ENCODE peak calls at places on chromosomes 4 and X, in ten cellular contexts. P, V, Y, D, X, L, U, C, I and K are unnamed samples.

GRCh38 chrX:74925210-74926088 is at the start of gene NEXMIF:
- DNase-seq in U (peak), I (peak), P (no peak), D (no peak), X (peak), L (peak), Y (no peak), V (no peak), C (peak), K (peak)

GRCh38 chr4:181662383-181662782 is 580.8 kb upstream of the TENM3 start:
- DNase-seq in V (no peak), U (no peak), D (no peak), L (no peak), Y (no peak), P (peak), C (no peak), X (peak), I (no peak), K (no peak)

GRCh38 chrX:125205918-125206665 is 113.6 kb upstream of the TEX13C start:
- DNase-seq in Y (no peak), V (no peak), C (peak), D (no peak), I (peak), X (no peak), L (no peak), P (no peak), U (peak), K (no peak)

GRCh38 chr4:120865985-120866384 is 56.5 kb downstream of the PRDM5 start:
- DNase-seq in L (peak), U (no peak), Y (no peak), V (no peak), I (peak), P (no peak), C (peak), D (no peak), X (no peak), K (no peak)

GRCh38 chr4:168511780-168512467 is 15.1 kb downstream of the PALLD start:
- DNase-seq in V (no peak), L (no peak), X (no peak), I (peak), D (no peak), C (no peak), Y (no peak), P (no peak), U (no peak), K (no peak)

GRCh38 chr4:23290656-23291055 is 597.9 kb downstream of the GBA3 start:
- DNase-seq in D (no peak), U (no peak), X (peak), Y (no peak), I (no peak), P (no peak), C (no peak), L (peak), V (no peak), K (no peak)

GRCh38 chr4:6938758-6939201 is 29.2 kb downstream of the TBC1D14 start:
- DNase-seq in L (no peak), D (no peak), C (no peak), I (no peak), P (no peak), V (no peak), U (peak), X (no peak), Y (no peak), K (no peak)

GRCh38 chrX:107716045-107716684 is 59.4 kb downstream of the TSC22D3 start:
- DNase-seq in X (peak), Y (no peak), U (no peak), I (peak), P (no peak), L (peak), D (peak), C (peak), V (no peak), K (no peak)

GRCh38 chr4:122489061-122489460 is 32.5 kb upstream of the IL2 start:
- DNase-seq in Y (no peak), X (no peak), U (no peak), C (no peak), P (no peak), V (no peak), I (no peak), L (no peak), D (no peak), K (no peak)

GRCh38 chr4:140875751-140876389 is 119.7 kb upstream of the TBC1D9 start:
- DNase-seq in U (no peak), V (no peak), L (no peak), I (no peak), C (no peak), X (no peak), Y (no peak), D (no peak), P (no peak), K (no peak)

GRCh38 chr4:170030121-170030520 is 3.9 kb upstream of the MFAP3L start:
- DNase-seq in C (no peak), L (no peak), P (no peak), D (no peak), Y (no peak), V (no peak), X (no peak), U (no peak), I (no peak), K (no peak)

GRCh38 chrX:45172890-45173289 is 27.8 kb downstream of the DIPK2B start:
- DNase-seq in D (no peak), L (no peak), I (no peak), P (peak), C (no peak), V (no peak), X (peak), Y (no peak), U (no peak), K (peak)

GRCh38 chr4:17030543-17030942 is 132.1 kb upstream of the LDB2 start:
- DNase-seq in Y (no peak), C (no peak), I (no peak), L (no peak), U (no peak), V (no peak), P (peak), X (peak), D (peak), K (peak)

GRCh38 chr4:1983053-1983845 is 25.5 kb downstream of the NELFA start:
- DNase-seq in I (no peak), X (no peak), Y (no peak), V (no peak), D (no peak), C (no peak), U (no peak), P (no peak), L (no peak), K (no peak)

GRCh38 chrX:15911729-15912550 is 57.3 kb upstream of the AP1S2 start:
- DNase-seq in P (no peak), Y (no peak), I (no peak), V (no peak), X (peak), U (peak), D (no peak), L (no peak), C (no peak), K (no peak)

GRCh38 chr4:55959655-55960054 is 10.9 kb downstream of the CEP135 start:
- DNase-seq in L (no peak), V (no peak), X (no peak), U (no peak), D (no peak), Y (no peak), P (no peak), I (no peak), C (no peak), K (no peak)

GRCh38 chr4:88939697-88940096 is 117.3 kb downstream of the FAM13A start:
- DNase-seq in C (no peak), Y (no peak), I (no peak), D (no peak), X (peak), L (no peak), V (no peak), U (no peak), P (peak), K (no peak)

GRCh38 chrX:81377329-81377728 is 175.4 kb downstream of the SH3BGRL start:
- DNase-seq in C (no peak), X (peak), D (peak), I (no peak), L (no peak), V (no peak), Y (no peak), P (peak), U (peak), K (peak)

GRCh38 chr4:67366341-67366861 is 178.9 kb downstream of the CENPC start:
- DNase-seq in X (no peak), C (no peak), Y (no peak), I (no peak), D (no peak), V (no peak), U (no peak), P (no peak), L (peak), K (no peak)

GRCh38 chrX:21870494-21870893 is 14.7 kb downstream of the YY2 start:
- DNase-seq in P (no peak), X (no peak), I (no peak), D (no peak), C (no peak), V (no peak), U (no peak), L (no peak), Y (no peak), K (no peak)

DNA sequence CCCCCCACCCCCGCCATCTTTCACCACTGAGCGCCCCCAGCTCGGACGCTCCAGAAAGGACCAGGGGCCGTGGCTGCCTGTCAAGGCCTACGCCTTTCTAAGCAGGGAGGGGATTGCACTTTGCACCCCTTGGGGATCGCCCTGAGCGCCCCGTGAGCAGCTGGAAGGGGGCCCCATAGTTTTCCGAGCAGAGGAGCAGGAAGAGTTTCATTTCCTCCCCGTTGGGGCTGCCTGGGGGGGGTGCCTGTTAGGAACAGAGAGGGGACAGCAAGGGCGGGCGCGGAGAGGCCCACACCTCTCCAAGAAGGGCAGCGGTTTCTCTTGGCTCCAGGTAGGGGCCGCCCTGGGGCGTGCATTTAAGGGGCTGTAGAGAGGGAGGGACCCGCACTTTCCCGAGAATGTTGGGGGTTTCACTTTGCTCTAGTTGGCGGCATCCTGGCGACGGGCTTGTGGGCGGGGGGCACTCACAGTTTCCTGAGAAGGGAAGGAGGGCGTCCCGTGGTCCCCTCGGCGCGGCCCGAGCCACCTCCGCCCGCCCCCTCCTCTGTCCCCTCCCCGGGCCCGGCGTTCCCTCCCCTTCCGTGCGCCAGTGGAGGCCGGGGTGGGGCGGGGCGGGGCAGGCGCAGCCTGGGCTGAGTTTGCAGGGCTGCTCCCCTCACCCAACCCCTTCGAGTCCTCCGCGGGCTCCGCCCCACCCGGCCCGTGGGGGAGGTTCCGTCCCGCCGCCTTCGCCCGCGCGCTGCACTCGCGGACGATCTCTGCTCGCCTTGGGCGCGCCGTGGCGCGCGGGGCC is 82.3 kb upstream of the CD99 start:
- DNase-seq in U (peak), D (peak), L (peak), X (peak), V (peak), C (peak), P (peak), I (peak), Y (no peak), K (peak)
- TF ChIP-seq CTCF in U (no peak), D (no peak), L (no peak), X (no peak), V (no peak), C (no peak), P (no peak), I (no peak), Y (no peak), K (peak)

GRCh38 chrX:34578237-34578636 is 78.8 kb downstream of the TMEM47 start:
- DNase-seq in V (no peak), X (peak), U (no peak), I (no peak), Y (no peak), L (no peak), D (peak), P (peak), C (no peak), K (no peak)
- TF ChIP-seq CTCF in V (peak), X (peak), U (no peak), I (peak), Y (no peak), L (no peak), D (peak), P (peak), C (peak), K (no peak)

DNA sequence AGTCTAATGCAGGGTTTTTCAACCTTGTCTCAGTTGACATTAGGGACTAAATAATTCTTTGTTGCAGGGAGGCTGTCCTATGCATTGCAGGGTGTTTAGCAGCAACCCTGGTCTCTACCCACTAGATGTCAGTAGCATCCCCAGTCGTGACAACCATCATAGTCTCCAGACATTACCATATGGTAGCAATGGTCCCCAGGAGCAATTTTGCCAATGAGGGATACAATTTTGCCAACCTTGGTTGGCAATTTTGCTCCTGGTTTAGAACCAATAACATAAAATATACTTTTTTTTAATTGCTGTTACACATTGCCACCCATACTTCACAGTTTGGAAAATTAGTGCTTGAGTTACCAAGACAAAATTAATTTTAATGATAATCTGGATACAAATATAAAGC is 6.0 kb downstream of the EREG start:
- DNase-seq in X (peak), L (peak), P (peak), D (peak), U (peak), Y (no peak), C (peak), I (peak), V (no peak), K (peak)
- TF ChIP-seq CTCF in X (peak), L (peak), P (peak), D (peak), U (peak), Y (no peak), C (peak), I (peak), V (peak), K (peak)

GRCh38 chr4:102826890-102827673 is at the start of gene UBE2D3:
- DNase-seq in C (peak), P (peak), X (peak), D (peak), V (peak), U (peak), I (peak), Y (peak), L (peak), K (peak)
- TF ChIP-seq CTCF in C (no peak), P (peak), X (no peak), D (no peak), V (peak), U (no peak), I (no peak), Y (no peak), L (peak), K (no peak)

GRCh38 chr4:74105656-74106275 is 6.8 kb upstream of the CXCL2 start:
- DNase-seq in I (no peak), Y (no peak), L (no peak), X (peak), U (no peak), D (peak), P (peak), V (no peak), C (no peak), K (no peak)
- TF ChIP-seq CTCF in I (no peak), Y (no peak), L (no peak), X (no peak), U (no peak), D (no peak), P (no peak), V (no peak), C (no peak), K (no peak)

DNA sequence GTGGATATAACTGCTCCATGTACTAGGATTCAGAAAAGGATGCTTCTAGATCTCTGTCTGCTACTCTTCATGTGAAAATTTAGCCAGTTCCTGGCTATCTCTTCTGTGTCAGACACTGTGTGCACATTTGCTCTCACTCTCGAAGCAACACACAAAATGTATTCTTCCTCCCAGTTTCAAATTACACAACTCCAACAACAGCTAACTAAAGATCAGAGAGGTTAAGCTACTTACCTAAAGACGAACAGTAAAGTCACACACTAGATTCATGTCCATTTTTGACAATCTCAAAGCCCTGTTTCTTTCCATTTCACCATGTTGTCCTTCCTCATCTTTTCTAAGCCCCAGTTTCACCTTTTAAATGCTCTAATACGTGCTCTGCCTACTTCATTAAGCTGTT is 2.2 kb downstream of the CLNK start:
- DNase-seq in P (no peak), Y (no peak), V (no peak), U (no peak), I (no peak), C (no peak), L (no peak), D (no peak), X (no peak), K (no peak)
- TF ChIP-seq CTCF in P (no peak), Y (no peak), V (no peak), U (no peak), I (no peak), C (no peak), L (no peak), D (no peak), X (no peak), K (no peak)

DNA sequence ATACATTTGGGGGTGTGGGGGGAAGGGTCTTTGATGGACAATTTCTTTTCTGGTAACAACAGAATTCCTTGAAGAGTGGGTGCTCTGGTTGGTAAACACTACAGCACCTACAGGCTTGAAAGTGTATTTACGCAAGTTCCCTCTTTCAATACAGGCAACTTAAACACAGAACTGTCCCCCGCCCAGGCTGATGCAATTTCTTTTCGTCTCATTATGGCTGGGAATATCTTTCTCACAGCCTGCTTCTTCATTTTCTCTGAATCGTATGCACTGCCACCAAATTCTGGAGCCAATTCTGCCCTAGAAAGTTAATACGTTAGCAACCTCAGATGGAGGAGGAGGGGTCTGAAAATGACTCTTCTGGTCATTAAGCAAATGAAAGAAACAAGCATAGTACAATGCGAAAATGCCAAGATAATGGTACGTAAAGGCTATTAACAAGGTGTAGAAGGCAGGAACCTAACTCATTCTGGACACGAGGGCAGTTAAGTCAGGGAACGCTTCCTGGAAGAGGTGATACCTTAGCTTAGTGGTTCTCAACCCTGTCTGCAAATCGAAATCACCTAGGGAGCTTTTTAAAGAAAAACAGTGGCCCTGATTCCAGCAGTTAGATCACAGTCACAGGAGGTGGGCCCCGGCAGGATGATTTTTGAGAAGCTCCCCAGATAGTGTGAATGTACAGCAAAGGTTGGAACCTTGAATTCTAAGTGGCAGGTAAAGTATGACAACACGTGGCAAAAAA is 1.0 kb downstream of the AGA start:
- DNase-seq in I (no peak), L (no peak), Y (no peak), X (peak), V (no peak), D (no peak), P (no peak), U (peak), C (no peak), K (no peak)
- TF ChIP-seq CTCF in I (peak), L (no peak), Y (no peak), X (no peak), V (peak), D (no peak), P (peak), U (no peak), C (no peak), K (no peak)